ENCODE peak calls at places on chromosomes 2 and 18, in nine cellular contexts. S is kidney, T is keratinocyte, G is ovary, F is IMR-90, I is tibial artery, O is kidney epithelial cell, J is choroid plexus epithelial cell, A is bronchial epithelial cell. M is an unnamed sample.

GRCh38 chr18:78913395-78913794 is 66.2 kb upstream of the SALL3 start:
- DNase-seq in J (no peak), I (no peak), G (no peak), F (no peak), S (no peak), T (no peak), O (no peak), A (no peak), M (no peak)

GRCh38 chr2:162706770-162707169 is 131.8 kb downstream of the KCNH7 start:
- DNase-seq in F (no peak), A (no peak), J (no peak), O (no peak), G (no peak), I (no peak), S (no peak), T (no peak), M (no peak)

GRCh38 chr2:111176867-111177266 is 56.2 kb downstream of the BCL2L11 start:
- DNase-seq in G (no peak), S (no peak), J (no peak), A (no peak), F (no peak), T (no peak), I (no peak), O (no peak), M (no peak)

GRCh38 chr2:71856709-71857525 is 290.7 kb downstream of the CYP26B1 start:
- DNase-seq in F (no peak), J (no peak), O (no peak), G (no peak), S (no peak), I (no peak), A (peak), T (no peak), M (no peak)

GRCh38 chr18:9825571-9826073 is 60.2 kb upstream of the TXNDC2 start:
- DNase-seq in G (no peak), S (no peak), I (no peak), O (peak), A (peak), J (peak), F (peak), T (no peak), M (peak)

GRCh38 chr18:67511840-67512239 is 4.7 kb downstream of the DSEL start:
- DNase-seq in G (no peak), J (no peak), O (no peak), I (no peak), T (no peak), S (no peak), A (no peak), F (no peak), M (no peak)

GRCh38 chr2:23199115-23199918 is 185.7 kb upstream of the KLHL29 start:
- DNase-seq in G (no peak), T (no peak), I (no peak), O (no peak), J (peak), S (no peak), F (peak), A (peak), M (no peak)

GRCh38 chr18:79935925-79936324 is 15.5 kb downstream of the SLC66A2 start:
- DNase-seq in S (peak), F (no peak), I (no peak), T (no peak), A (no peak), G (peak), J (no peak), O (no peak), M (no peak)

GRCh38 chr2:164146478-164146877 is 410.7 kb upstream of the FIGN start:
- DNase-seq in O (no peak), A (peak), J (peak), G (no peak), S (no peak), F (peak), I (no peak), T (no peak), M (no peak)

GRCh38 chr18:75376004-75376403 is 51.5 kb downstream of the SMIM21 start:
- DNase-seq in J (no peak), T (no peak), S (no peak), I (no peak), F (no peak), O (no peak), A (peak), G (no peak), M (no peak)

GRCh38 chr2:3479430-3480320 is 39.7 kb downstream of the ADI1 start:
- DNase-seq in F (no peak), S (no peak), T (no peak), I (no peak), A (no peak), G (no peak), O (no peak), J (no peak), M (no peak)

GRCh38 chr2:43183743-43184142 is 42.7 kb downstream of the ZFP36L2 start:
- DNase-seq in I (no peak), J (no peak), T (no peak), S (no peak), A (no peak), F (no peak), O (no peak), G (no peak), M (no peak)

GRCh38 chr18:36839835-36840234 is 10.9 kb downstream of the KIAA1328 start:
- DNase-seq in A (no peak), O (no peak), S (no peak), T (no peak), I (no peak), J (no peak), G (no peak), F (no peak), M (no peak)

GRCh38 chr2:10977636-10978035 is 65.9 kb downstream of the KCNF1 start:
- DNase-seq in S (no peak), O (no peak), F (no peak), J (peak), A (no peak), T (no peak), I (no peak), G (no peak), M (no peak)

GRCh38 chr2:141522702-141523101 is 608.1 kb downstream of the LRP1B start:
- DNase-seq in J (peak), O (no peak), G (no peak), T (no peak), S (no peak), A (no peak), F (no peak), I (no peak), M (no peak)

GRCh38 chr2:238945433-238946150 is 97.7 kb downstream of the TWIST2 start:
- DNase-seq in T (no peak), F (peak), G (peak), O (no peak), S (no peak), J (peak), A (peak), I (peak), M (no peak)

GRCh38 chr2:142020368-142020767 is 110.4 kb downstream of the LRP1B start:
- DNase-seq in O (no peak), S (no peak), A (no peak), T (no peak), I (no peak), G (no peak), J (no peak), F (no peak), M (no peak)

GRCh38 chr18:34648269-34648668 is 61.8 kb upstream of the DTNA start:
- DNase-seq in A (no peak), O (no peak), I (no peak), G (no peak), J (no peak), S (no peak), T (no peak), F (no peak), M (no peak)

GRCh38 chr2:233025706-233026105 is 6.8 kb upstream of the NEU2 start:
- DNase-seq in T (no peak), J (no peak), F (no peak), O (no peak), I (no peak), G (no peak), A (no peak), S (no peak), M (no peak)

GRCh38 chr2:230346921-230347533 is 20.0 kb downstream of the SP140L start:
- DNase-seq in O (no peak), A (peak), G (no peak), I (no peak), J (no peak), T (no peak), S (peak), F (peak), M (no peak)

GRCh38 chr2:166234112-166234846 is 106.5 kb upstream of the SCN1A start:
- DNase-seq in F (peak), J (peak), T (no peak), I (no peak), O (peak), S (no peak), G (no peak), A (peak), M (peak)

GRCh38 chr2:149329068-149329467 is 1.3 kb upstream of the LYPD6 start:
- DNase-seq in T (peak), I (no peak), F (no peak), G (no peak), A (no peak), S (no peak), O (no peak), J (no peak), M (no peak)
- H3K4me3 ChIP-seq in T (peak), I (peak), F (no peak), G (no peak), A (no peak), S (peak), O (peak), J (no peak), M (peak)

GRCh38 chr2:240822280-240822847 is 2.3 kb upstream of the KIF1A start:
- DNase-seq in O (no peak), I (no peak), F (no peak), T (no peak), J (no peak), S (no peak), G (no peak), A (no peak), M (no peak)

GRCh38 chr2:240821429-240821778 is 1.4 kb upstream of the KIF1A start:
- DNase-seq in A (no peak), S (no peak), G (no peak), J (no peak), F (no peak), T (no peak), O (no peak), I (no peak), M (no peak)

GRCh38 chr2:240820014-240820606 is at the start of gene KIF1A:
- DNase-seq in T (no peak), J (no peak), A (no peak), I (no peak), S (no peak), G (no peak), F (no peak), O (no peak), M (no peak)

GRCh38 chr2:240819404-240820013 is 510 bp downstream of the KIF1A start:
- DNase-seq in A (no peak), S (no peak), G (no peak), O (no peak), F (no peak), T (no peak), I (no peak), J (no peak), M (no peak)

GRCh38 chr2:240820607-240821428 is 799 bp upstream of the KIF1A start:
- DNase-seq in O (no peak), A (no peak), F (no peak), S (no peak), J (no peak), I (no peak), G (no peak), T (no peak), M (no peak)
- TF ChIP-seq CTCF in O (no peak), A (no peak), F (no peak), S (no peak), J (no peak), I (no peak), G (no peak), T (no peak), M (no peak)

GRCh38 chr2:213149949-213150314 is 1.5 kb downstream of the IKZF2 start:
- DNase-seq in S (no peak), G (no peak), T (no peak), I (no peak), A (no peak), J (no peak), F (no peak), O (no peak), M (no peak)

GRCh38 chr2:213150315-213150951 is 979 bp downstream of the IKZF2 start:
- DNase-seq in F (peak), J (peak), O (no peak), I (peak), A (peak), S (no peak), G (peak), T (no peak), M (no peak)

GRCh38 chr2:213151437-213152064 is at the start of gene IKZF2:
- DNase-seq in F (peak), S (peak), O (peak), G (peak), T (no peak), I (peak), J (peak), A (peak), M (peak)

GRCh38 chr2:213152065-213152794 is 818 bp upstream of the IKZF2 start:
- DNase-seq in S (peak), G (peak), T (no peak), F (peak), A (peak), O (no peak), I (peak), J (peak), M (peak)

GRCh38 chr2:213152888-213153287 is 1.5 kb upstream of the IKZF2 start:
- DNase-seq in O (no peak), A (no peak), F (no peak), J (no peak), G (no peak), S (no peak), T (no peak), I (no peak), M (no peak)
- H3K4me3 ChIP-seq in O (peak), A (peak), F (peak), J (peak), G (no peak), S (peak), T (peak), I (peak), M (peak)

DNA sequence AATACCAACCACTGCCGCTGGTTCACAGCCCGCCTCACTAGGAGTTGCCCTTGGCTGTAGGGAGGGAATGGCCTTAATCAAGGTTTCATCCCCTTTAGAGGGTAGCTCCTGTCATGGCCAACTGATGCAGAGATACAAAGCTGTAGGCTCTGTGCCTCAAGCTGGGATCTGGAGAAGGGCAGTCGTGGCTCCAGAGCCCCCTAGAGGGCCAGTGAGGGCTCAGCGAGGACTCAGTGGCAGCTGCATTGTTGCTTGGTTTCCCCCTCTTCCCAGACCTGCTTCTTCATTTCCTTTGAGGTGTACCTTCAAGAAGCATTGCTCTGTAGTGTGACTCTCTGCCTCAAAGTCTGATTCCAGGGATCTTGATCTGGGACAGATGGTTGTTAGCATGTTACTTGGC is 302.1 kb downstream of the LPIN1 start:
- DNase-seq in T (no peak), J (no peak), S (no peak), I (no peak), F (no peak), O (no peak), G (no peak), A (no peak), M (no peak)
- TF ChIP-seq CTCF in T (peak), J (peak), S (no peak), I (no peak), F (peak), O (no peak), G (no peak), A (no peak), M (no peak)

DNA sequence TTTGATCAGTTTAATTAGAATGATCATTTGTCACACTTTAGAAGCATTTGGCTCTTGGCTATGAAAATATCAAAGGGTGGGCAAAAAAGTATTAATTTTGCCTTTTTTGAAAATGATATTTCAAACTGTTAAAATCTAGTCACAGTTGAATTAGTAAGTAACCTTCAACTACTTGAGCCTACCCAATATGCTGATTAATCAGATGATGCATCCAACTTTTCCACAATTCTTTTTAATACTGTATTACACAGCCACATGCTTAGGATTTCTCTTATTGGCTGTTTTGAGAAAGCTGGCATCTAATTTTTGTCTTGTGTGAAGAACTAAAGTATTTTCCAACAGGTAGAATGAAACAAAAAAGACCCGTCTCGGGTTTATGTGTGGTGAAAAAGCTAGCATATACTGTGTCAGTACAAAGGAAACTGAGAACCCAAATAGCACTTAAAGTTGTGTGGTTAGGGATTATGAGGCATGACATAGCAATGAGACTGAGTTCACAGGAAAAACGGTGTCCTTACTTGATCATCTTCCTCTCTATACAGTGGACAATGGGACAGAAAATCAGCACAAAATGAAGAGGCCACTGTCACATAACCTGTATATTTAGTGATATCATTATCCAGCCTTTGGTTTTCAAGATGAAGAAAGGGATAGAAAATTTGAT is 11.7 kb downstream of the OSBPL6 start:
- DNase-seq in O (peak), I (no peak), T (no peak), A (peak), S (no peak), G (no peak), F (peak), J (peak), M (no peak)
- H3K4me3 ChIP-seq in O (no peak), I (no peak), T (no peak), A (no peak), S (no peak), G (no peak), F (no peak), J (no peak), M (no peak)

DNA sequence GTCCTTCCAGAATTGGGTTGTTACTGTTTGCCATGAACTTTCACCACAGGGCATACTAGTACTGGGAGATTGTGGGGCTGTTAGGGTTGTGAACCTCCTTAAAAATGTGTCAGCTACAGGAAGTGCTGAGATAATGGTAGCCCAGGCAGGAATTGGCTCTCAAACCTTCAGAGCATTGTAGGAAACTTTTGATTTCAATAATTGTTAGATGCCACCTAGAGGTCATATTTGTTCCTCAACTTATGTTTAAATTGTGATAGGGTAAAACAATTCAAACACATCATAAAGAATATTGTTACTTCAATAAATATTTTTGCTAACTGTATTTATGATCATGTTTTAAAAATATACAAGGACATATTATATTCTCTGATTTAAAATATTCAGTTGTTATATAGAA is 594.6 kb downstream of the ADCYAP1 start:
- DNase-seq in I (no peak), J (no peak), S (no peak), F (no peak), O (no peak), G (no peak), T (no peak), A (no peak), M (no peak)
- TF ChIP-seq CTCF in I (no peak), J (no peak), S (no peak), F (no peak), O (no peak), G (no peak), T (no peak), A (no peak), M (no peak)

GRCh38 chr18:31042068-31042390 is 513 bp downstream of the DSC3 start:
- DNase-seq in F (no peak), S (no peak), G (no peak), A (no peak), O (no peak), I (no peak), J (no peak), T (no peak), M (no peak)
- H3K4me3 ChIP-seq in F (no peak), S (no peak), G (no peak), A (peak), O (peak), I (peak), J (peak), T (peak), M (peak)